ENCODE peak calls at places on chromosome 10, in seven cellular contexts. L is astrocyte, U is PC-9, B is fibroblast of lung, N is H9, T is GM23338, A is MM.1S. Z is an unnamed sample.

GRCh38 chr10:116470768-116471415 is 43.2 kb downstream of the PNLIPRP3 start:
- DNase-seq in U (peak), N (peak), B (peak), A (peak), L (no peak), T (peak), Z (peak)

GRCh38 chr10:110311357-110311949 is 6.7 kb upstream of the SMNDC1 start:
- DNase-seq in L (peak), A (peak), B (peak), U (peak), T (peak), N (peak), Z (peak)

GRCh38 chr10:7046615-7047014 is 364.2 kb downstream of the SFMBT2 start:
- DNase-seq in A (peak), N (no peak), L (no peak), B (no peak), T (no peak), U (no peak), Z (no peak)

GRCh38 chr10:124033887-124034218 is 59.5 kb downstream of the CHST15 start:
- DNase-seq in L (peak), A (no peak), N (no peak), B (peak), U (no peak), T (no peak), Z (no peak)

GRCh38 chr10:29839826-29840515 is 205.2 kb upstream of the SVIL start:
- DNase-seq in U (no peak), L (no peak), N (peak), A (no peak), B (no peak), T (peak), Z (no peak)

GRCh38 chr10:63765126-63765525 is 243.9 kb downstream of the REEP3 start:
- DNase-seq in U (no peak), N (no peak), L (no peak), A (no peak), B (peak), T (no peak), Z (peak)

GRCh38 chr10:91672021-91672608 is 39.2 kb upstream of the PPP1R3C start:
- DNase-seq in B (peak), N (peak), T (peak), U (peak), L (peak), A (no peak), Z (peak)

GRCh38 chr10:107498983-107499382 is 334.5 kb upstream of the SORCS1 start:
- DNase-seq in A (no peak), N (no peak), L (no peak), U (no peak), T (no peak), B (no peak), Z (no peak)

GRCh38 chr10:43151371-43151770 is 13.1 kb downstream of the CSGALNACT2 start:
- DNase-seq in A (no peak), L (no peak), U (no peak), T (no peak), N (no peak), B (no peak), Z (no peak)

GRCh38 chr10:124127965-124128810 is 34.8 kb upstream of the CHST15 start:
- DNase-seq in A (no peak), N (no peak), L (no peak), T (no peak), U (no peak), B (no peak), Z (no peak)

GRCh38 chr10:90162464-90162863 is 461.1 kb downstream of the KIF20B start:
- DNase-seq in N (no peak), U (no peak), T (no peak), B (peak), A (no peak), L (peak), Z (no peak)

GRCh38 chr10:116212756-116213155 is 60.2 kb downstream of the GFRA1 start:
- DNase-seq in N (no peak), U (no peak), T (no peak), L (no peak), A (no peak), B (no peak), Z (no peak)

GRCh38 chr10:113679463-113680171 is at the start of gene CASP7:
- DNase-seq in U (peak), B (peak), N (peak), L (peak), A (peak), T (peak), Z (peak)

GRCh38 chr10:129021597-129022304 is 445.3 kb upstream of the MGMT start:
- DNase-seq in L (no peak), T (peak), U (no peak), A (no peak), B (no peak), N (peak), Z (no peak)

GRCh38 chr10:88565072-88565471 is 18.0 kb downstream of the RNLS start:
- DNase-seq in A (peak), T (peak), B (peak), N (no peak), U (no peak), L (no peak), Z (no peak)

GRCh38 chr10:132735923-132736391 is 50.0 kb downstream of the NKX6-2 start:
- DNase-seq in N (no peak), L (no peak), B (no peak), T (no peak), A (no peak), U (no peak), Z (no peak)

GRCh38 chr10:95770084-95770720 is 14.2 kb downstream of the ENTPD1 start:
- DNase-seq in B (no peak), L (no peak), A (no peak), U (no peak), N (no peak), T (no peak), Z (no peak)

GRCh38 chr10:93346712-93347111 is 135.4 kb downstream of the MYOF start:
- DNase-seq in A (no peak), B (peak), N (peak), U (no peak), T (peak), L (peak), Z (no peak)

GRCh38 chr10:25453619-25454018 is 278.8 kb downstream of the GPR158 start:
- DNase-seq in L (no peak), A (no peak), U (no peak), N (no peak), B (no peak), T (no peak), Z (no peak)

GRCh38 chr10:79026806-79027146 is 42.0 kb upstream of the ZMIZ1 start:
- DNase-seq in L (no peak), N (no peak), U (no peak), T (no peak), A (no peak), B (no peak), Z (no peak)

GRCh38 chr10:79026341-79026761 is 42.4 kb upstream of the ZMIZ1 start:
- DNase-seq in B (no peak), L (no peak), A (no peak), N (no peak), U (no peak), T (no peak), Z (no peak)

GRCh38 chr10:79028456-79029010 is 40.2 kb upstream of the ZMIZ1 start:
- DNase-seq in T (no peak), B (no peak), U (no peak), L (no peak), A (no peak), N (no peak), Z (no peak)

GRCh38 chr10:79028056-79028430 is 40.7 kb upstream of the ZMIZ1 start:
- DNase-seq in L (no peak), A (no peak), T (no peak), N (no peak), U (no peak), B (no peak), Z (no peak)

GRCh38 chr10:79027147-79028055 is 41.4 kb upstream of the ZMIZ1 start:
- DNase-seq in B (no peak), T (no peak), U (no peak), N (no peak), L (no peak), A (no peak), Z (peak)
- H3K4me2 ChIP-seq in B (no peak), T (no peak), U (no peak), N (no peak), L (no peak), A (no peak), Z (no peak)

DNA sequence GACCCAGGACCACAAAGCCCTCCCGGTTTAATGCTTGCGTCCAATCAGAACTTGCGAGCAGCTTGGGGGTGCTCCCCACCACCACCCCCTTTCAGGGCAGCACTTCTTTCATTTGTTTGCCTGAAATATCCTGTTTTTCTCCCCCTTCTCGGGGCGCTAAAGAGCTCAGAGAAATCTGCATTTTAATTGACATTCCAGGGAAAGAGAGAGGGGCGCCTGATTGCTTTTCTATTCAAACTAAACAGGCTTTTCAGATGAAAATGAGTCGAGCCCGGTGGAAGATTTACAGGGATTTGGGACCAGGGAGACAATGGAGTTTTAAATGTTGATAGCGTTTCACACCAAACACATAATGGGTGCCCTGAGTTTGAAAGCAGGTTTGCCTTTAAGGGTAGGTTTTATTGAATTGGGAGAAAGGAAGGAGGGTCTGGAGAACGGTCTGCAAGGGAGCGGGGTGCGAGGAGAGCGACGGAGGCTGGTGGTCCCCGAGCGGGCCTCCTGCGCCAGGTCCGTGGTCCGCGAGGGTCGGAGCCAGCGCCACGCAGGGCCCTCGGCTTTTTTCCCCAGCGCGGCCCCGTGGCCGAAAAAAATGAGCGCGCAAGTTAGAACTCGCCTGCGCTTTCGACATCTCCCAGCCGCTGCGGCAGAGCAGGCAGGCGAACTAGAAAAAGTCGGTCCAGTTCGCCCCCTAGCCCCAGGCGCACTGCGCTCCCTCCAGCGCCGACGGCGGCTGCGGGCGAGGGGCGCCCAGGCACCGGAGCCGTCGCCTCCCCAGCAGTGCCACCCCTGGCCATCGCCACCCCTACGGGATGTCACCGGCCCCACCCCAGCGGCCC is 1.4 kb downstream of the FGFR2 start:
- DNase-seq in B (peak), U (no peak), T (peak), N (peak), L (no peak), A (no peak), Z (no peak)
- TF ChIP-seq CTCF in B (no peak), U (no peak), T (peak), N (peak), L (no peak), A (no peak), Z (no peak)

GRCh38 chr10:31129880-31130405 is 98.3 kb upstream of the ZNF438 start:
- DNase-seq in N (no peak), U (no peak), B (no peak), A (no peak), L (no peak), T (no peak), Z (no peak)
- H3K27ac ChIP-seq in N (no peak), U (no peak), B (no peak), A (no peak), L (no peak), T (no peak), Z (no peak)

GRCh38 chr10:102705531-102705930 is 8.7 kb downstream of the ARL3 start:
- DNase-seq in A (no peak), U (no peak), L (no peak), B (no peak), N (no peak), T (no peak), Z (no peak)
- H3K4me2 ChIP-seq in A (no peak), U (no peak), L (peak), B (peak), N (no peak), T (no peak), Z (no peak)

DNA sequence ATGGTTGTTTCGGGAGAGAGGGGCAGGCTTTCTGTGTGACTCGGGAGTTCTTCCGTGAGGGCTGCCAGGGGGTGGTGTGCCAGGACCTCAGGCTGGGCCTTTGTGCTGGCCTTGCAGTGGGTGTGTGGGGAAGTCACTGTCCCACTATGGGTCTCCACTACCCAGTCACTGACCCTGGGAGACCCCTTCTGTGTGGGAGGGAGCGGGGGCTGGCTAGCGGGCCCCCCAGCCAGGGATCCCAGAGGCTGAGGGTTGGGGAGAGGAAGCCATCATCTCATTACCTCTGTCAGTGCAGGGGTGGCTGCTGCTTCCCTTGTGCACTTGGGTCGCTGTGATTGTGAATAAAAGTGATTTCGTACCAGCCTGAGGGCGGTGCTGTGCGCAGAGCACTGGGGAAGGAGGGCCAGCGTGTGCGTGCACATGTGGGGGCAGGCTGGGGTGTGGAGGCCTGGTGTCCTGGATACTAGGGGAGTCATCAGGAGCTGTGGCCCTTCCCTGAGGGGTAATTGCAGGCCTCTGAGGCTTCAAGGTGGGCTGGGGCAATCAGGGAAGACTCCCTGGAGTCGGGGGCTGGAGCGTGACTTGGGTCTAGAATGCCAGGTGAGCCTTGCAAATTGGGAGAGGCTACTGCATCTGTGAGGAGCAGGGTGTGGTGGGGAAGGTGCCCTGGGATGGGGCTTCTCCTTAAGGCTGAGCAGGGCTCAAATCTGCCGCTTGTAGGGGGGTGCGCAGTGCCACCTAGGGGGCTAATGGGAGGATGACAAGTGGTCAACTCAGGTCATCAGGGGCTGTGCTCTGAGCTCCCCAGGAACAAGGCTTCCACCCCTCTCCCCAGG is 98.9 kb downstream of the NEURL1 start:
- DNase-seq in U (peak), T (peak), L (no peak), A (peak), B (peak), N (peak), Z (peak)
- TF ChIP-seq CTCF in U (peak), T (peak), L (peak), A (peak), B (peak), N (peak), Z (peak)

DNA sequence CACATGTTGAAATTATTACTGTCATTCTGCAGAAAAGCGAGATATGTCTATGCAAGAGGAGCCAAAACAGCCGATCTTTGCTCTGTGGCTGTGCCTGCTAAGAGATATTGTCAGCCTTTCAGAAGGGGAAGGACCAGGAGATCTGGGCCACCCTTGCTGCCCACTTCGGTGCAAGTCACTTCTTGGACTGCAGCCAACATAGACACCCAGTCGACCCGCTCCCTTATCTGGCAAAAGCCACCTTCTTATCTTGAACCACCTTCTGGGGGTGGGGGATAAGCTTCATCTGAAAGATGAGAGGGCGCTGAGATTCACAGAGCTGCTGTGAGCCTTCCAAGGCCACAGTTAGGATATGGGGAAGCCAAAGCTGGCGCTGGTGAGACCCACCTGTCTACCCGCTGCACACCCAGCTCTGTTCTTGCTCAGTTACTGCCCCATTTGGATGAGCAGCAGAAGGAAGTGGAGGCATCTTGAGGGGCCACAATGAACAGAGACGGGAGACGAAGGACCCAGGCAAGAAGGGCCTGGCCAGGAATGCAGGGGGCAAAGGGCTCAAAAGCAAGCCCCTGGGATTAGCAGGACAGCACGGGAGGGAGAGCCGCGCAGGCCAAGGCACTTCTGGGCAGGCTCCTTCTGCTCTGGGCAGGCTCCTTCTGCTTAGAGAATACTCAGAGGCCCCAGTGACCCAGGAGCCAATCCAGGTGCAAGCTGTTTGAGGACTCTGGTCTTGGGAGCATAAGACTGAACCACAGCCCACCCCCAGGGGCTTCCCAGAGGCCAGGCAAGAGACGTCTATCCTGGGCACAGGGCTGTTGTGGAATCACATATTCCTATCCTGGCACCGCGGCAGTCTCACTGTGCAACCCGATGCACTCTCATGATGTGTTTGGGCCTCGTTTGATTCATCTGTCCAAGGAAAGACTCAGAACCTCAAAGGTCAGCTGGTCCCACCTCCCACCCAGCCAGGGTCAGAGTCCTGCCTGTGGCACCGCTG is 38.4 kb upstream of the NPFFR1 start:
- DNase-seq in A (no peak), N (no peak), U (no peak), B (no peak), T (no peak), L (no peak), Z (no peak)
- H3K27ac ChIP-seq in A (no peak), N (no peak), U (no peak), B (no peak), T (no peak), L (no peak), Z (no peak)

GRCh38 chr10:20233423-20233822 is 417.2 kb downstream of the PLXDC2 start:
- DNase-seq in L (no peak), N (no peak), T (peak), B (no peak), A (no peak), U (no peak), Z (no peak)
- H3K4me2 ChIP-seq in L (no peak), N (no peak), T (no peak), B (no peak), A (no peak), U (no peak), Z (no peak)

DNA sequence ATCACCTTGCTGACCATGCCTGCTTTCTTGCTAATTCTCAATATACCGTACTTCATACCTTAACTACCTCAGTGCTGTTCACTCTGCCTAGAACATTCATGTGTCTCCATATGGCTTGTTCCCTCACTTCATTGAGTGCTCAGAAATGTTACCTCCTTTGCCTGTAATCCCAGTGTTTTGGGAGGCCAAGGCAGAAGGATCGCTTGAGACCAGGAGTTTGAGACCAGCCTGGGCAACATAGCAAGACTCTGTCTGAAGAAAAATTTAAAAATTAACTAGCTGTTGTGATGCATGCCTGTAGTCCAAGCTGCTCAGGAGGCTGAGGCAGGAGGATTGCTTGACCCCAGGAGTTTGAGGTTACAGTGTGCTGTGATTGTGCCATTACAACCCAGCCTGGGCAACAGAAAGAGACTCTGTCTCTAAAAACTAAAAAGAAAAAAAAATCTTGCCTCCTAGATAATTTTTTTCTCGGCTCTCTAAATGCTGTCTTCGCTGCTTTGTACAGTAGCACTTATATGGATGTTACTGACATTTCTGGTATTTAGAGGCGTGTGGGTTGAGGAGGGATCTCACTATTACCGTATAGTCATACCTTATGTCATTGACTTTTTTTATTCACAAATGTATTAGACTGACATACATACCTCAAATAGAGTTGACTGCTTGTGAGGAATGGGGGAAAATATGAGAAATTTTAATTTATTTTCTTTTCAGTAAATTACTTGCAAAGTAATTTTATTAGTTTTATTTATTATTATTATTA is 63.7 kb downstream of the LCOR start:
- DNase-seq in A (no peak), L (no peak), U (no peak), N (no peak), B (no peak), T (no peak), Z (no peak)
- TF ChIP-seq CTCF in A (no peak), L (no peak), U (no peak), N (no peak), B (no peak), T (no peak), Z (no peak)